ENCODE peak calls at places on chromosomes 1 and 21, in seven cellular contexts. P is sigmoid colon, Y is HepG2, D is tibial artery, Q is lower leg skin, J is fibroblast of mammary gland, N is psoas muscle. R is an unnamed sample.
A peak's percentile ranks its signal among the peaks of the same experiment; 100 is the strongest.

GRCh38 chr21:45892156-45892919 is 89.2 kb upstream of the COL6A1 start:
- DNase-seq in Q (no peak), P (no peak), Y (no peak), N (peak; percentile 64), D (no peak), J (no peak), R (no peak)

GRCh38 chr1:88847618-88848017 is 43.7 kb downstream of the GTF2B start:
- DNase-seq in Y (no peak), D (no peak), Q (no peak), J (peak; percentile 2), N (no peak), P (no peak), R (no peak)

GRCh38 chr1:25066253-25066652 is 136.2 kb upstream of the RUNX3 start:
- DNase-seq in D (no peak), Y (no peak), P (no peak), Q (no peak), N (no peak), J (no peak), R (no peak)

GRCh38 chr21:41779659-41780058 is 12.8 kb upstream of the RIPK4 start:
- DNase-seq in J (no peak), Q (no peak), N (no peak), P (no peak), Y (no peak), D (no peak), R (no peak)

GRCh38 chr1:160108888-160109662 is 6.5 kb upstream of the ATP1A2 start:
- DNase-seq in P (no peak), D (no peak), N (no peak), J (peak; percentile 66), Q (no peak), Y (peak; percentile 80), R (no peak)

GRCh38 chr1:150544204-150544603 is 5.0 kb upstream of the ADAMTSL4 start:
- DNase-seq in J (no peak), Q (no peak), D (no peak), P (no peak), N (no peak), Y (no peak), R (no peak)

GRCh38 chr1:183246436-183246835 is 60.4 kb downstream of the LAMC2 start:
- DNase-seq in N (no peak), Y (no peak), P (no peak), J (peak; percentile 31), D (no peak), Q (no peak), R (no peak)

GRCh38 chr1:104765115-104765514 is 1015.4 kb downstream of the AMY1C start:
- DNase-seq in J (no peak), Q (no peak), D (no peak), Y (no peak), N (no peak), P (no peak), R (no peak)

GRCh38 chr1:22315315-22316078 is 136.2 kb upstream of the ZBTB40 start:
- DNase-seq in Y (no peak), N (no peak), J (no peak), P (no peak), Q (peak; percentile 77), D (no peak), R (no peak)

GRCh38 chr1:43063394-43064219 is 104.9 kb upstream of the SLC2A1 start:
- DNase-seq in D (no peak), J (no peak), Q (peak; percentile 59), Y (peak; percentile 43), N (no peak), P (no peak), R (no peak)

GRCh38 chr1:183234660-183235476 is 48.8 kb downstream of the LAMC2 start:
- DNase-seq in N (peak; percentile 79), J (peak; percentile 98), Q (peak; percentile 94), Y (peak; percentile 21), D (peak; percentile 90), P (peak; percentile 92), R (no peak)

GRCh38 chr1:204359474-204360255 is at the start of gene PLEKHA6:
- DNase-seq in D (peak; percentile 78), P (peak; percentile 79), N (peak; percentile 77), Y (no peak), J (peak; percentile 40), Q (no peak), R (no peak)
- TF ChIP-seq CTCF in D (peak; percentile 14), P (no peak), N (no peak), Y (peak; percentile 35), J (peak; percentile 42), Q (no peak), R (no peak)

DNA sequence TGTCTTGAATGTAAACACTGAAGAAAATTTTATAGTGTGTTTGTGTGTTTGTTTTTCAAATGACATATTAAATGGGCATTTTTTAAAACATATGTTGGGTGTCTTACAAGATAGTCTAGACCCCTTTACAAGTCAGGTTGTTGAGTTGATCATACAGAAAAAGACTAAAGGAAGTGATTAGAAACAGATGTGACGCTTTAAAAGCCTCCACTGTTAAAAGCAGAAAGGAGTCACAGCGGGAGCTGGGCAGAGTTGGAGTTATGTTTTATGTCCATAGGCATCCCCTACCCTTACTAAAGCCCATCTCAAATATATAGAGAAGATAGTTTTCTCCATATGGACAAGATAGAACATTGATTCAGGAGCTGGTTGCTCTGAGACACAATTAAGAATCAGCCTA is 393.9 kb downstream of the PLPP3 start:
- DNase-seq in Y (no peak), D (no peak), N (no peak), Q (no peak), P (no peak), J (no peak), R (no peak)
- H3K4me3 ChIP-seq in Y (no peak overlapping the region), D (no peak overlapping the region), N (no peak overlapping the region), Q (no peak overlapping the region), P (no peak overlapping the region), J (no peak overlapping the region), R (no peak overlapping the region)

DNA sequence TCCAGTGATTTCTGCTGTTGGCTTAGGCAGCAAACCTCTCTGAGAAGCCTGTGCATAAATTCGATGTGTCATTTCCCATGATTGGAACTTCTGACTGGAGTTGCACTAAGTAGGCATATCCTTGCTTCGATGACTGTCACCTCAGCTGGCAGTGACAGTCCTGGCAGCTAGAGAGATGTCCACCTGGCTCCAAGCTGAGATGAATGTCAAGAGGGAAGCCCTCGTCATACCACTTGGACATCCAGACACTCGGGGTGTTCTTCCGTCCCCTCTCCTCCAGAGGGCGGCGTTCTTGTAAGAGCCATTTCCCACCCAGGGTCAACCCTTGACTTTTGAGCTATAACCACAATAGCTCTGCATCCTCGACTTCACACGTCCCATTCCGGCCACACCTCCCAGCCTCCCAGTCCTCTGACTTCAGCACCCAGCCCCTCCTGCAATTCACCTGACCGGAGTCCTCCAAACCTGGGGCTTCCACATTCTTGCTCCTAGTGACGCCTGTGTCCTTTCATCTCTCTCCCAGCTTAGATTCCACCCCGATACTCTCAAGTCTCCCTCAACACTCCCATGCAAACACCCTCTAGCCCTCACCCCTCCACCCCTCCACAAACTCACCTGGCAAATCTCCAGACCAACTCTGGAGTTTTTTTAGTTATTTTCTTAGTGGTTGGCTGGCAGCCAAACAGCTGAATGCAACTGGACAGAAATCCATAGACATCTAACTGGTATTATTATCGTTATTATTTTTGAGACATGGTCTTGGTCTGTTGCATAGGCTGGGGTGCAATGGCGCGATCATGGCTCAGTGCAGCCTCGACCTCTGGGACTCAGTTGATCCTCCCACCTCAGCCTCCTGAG is 17.4 kb downstream of the CA6 start:
- DNase-seq in Q (no peak), J (peak; percentile 56), Y (peak; percentile 71), P (no peak), N (no peak), D (no peak), R (no peak)
- TF ChIP-seq CTCF in Q (no peak), J (peak; percentile 57), Y (peak; percentile 74), P (no peak), N (peak; percentile 15), D (peak; percentile 14), R (no peak)

DNA sequence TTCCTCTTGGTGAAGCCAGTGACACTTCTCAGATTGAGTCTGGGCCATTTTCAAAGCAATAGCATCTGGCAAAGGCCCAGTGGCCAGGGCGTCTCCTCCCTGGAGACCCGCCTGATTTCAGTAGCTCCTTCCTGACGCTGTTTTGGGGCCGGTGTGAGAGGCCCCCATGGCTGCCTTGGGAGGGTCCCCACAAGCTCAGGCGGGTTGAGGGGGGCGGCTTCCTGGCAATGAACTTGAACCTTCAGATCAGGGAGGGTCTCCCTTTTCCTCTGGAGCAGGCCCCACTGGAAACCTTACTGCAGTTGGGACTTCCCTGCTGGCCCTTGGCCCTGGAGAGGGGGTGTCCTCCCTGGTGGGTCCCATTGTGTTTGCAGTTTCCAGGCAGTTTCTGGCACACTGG is 121.2 kb downstream of the CRYAA start:
- DNase-seq in N (peak; percentile 41), P (no peak), D (no peak), Y (no peak), Q (no peak), J (no peak), R (no peak)
- H3K4me3 ChIP-seq in N (no peak overlapping the region), P (no peak overlapping the region), D (no peak overlapping the region), Y (no peak overlapping the region), Q (no peak overlapping the region), J (no peak overlapping the region), R (no peak overlapping the region)

GRCh38 chr21:34635307-34635706 is 20.4 kb upstream of the RCAN1 start:
- DNase-seq in P (no peak), Q (peak; percentile 29), N (no peak), J (no peak), Y (no peak), D (no peak), R (no peak)
- TF ChIP-seq CTCF in P (no peak), Q (no peak), N (peak; percentile 30), J (peak; percentile 47), Y (peak; percentile 45), D (no peak), R (no peak)

DNA sequence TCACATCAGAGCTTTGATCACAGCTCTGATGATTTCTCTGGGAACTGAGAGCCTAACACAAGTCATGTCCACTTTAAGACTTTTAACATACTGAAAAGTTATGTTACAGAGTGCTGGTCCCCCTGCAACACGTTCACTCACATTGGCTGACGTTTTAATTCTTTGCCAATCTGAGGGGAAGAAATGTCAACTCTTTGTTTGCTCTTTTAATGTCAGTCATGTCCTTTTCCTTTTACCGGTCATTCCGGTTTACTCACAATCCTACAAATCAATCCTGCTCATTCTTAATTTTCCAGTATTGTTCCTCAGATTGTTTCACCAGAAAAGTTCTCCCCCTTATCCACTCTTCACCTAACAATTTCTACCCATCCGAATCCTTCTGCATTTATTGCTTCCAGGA is 953 bp upstream of the CD46 start:
- DNase-seq in Y (no peak), P (no peak), J (no peak), D (no peak), Q (no peak), N (no peak), R (no peak)
- H3K4me3 ChIP-seq in Y (peak overlapping the region; percentile 88), P (peak overlapping the region; percentile 75), J (peak overlapping the region; percentile 92), D (peak overlapping the region; percentile 83), Q (peak overlapping the region; percentile 16), N (peak overlapping the region; percentile 76), R (peak overlapping the region; percentile 75)

GRCh38 chr1:230303822-230304221 is 122.3 kb downstream of the PGBD5 start:
- DNase-seq in Y (no peak), N (no peak), P (no peak), Q (no peak), J (peak; percentile 70), D (no peak), R (no peak)

GRCh38 chr1:230307213-230307612 is 118.9 kb downstream of the PGBD5 start:
- DNase-seq in N (no peak), Q (no peak), J (no peak), Y (no peak), D (no peak), P (peak; percentile 57), R (no peak)

GRCh38 chr1:230308039-230308438 is 118.1 kb downstream of the PGBD5 start:
- DNase-seq in D (no peak), J (peak; percentile 88), N (peak; percentile 80), P (peak; percentile 85), Q (no peak), Y (no peak), R (no peak)

GRCh38 chr1:230308821-230309220 is 117.3 kb downstream of the PGBD5 start:
- DNase-seq in Y (no peak), P (peak; percentile 57), J (no peak), N (no peak), Q (no peak), D (no peak), R (no peak)

GRCh38 chr1:230306158-230306557 is 120.0 kb downstream of the PGBD5 start:
- DNase-seq in N (peak; percentile 3), D (no peak), J (no peak), Q (no peak), P (peak; percentile 22), Y (no peak), R (no peak)
- TF ChIP-seq CTCF in N (no peak), D (no peak), J (no peak), Q (no peak), P (no peak), Y (no peak), R (no peak)

R was measured in vagina.